ENCODE peak calls at places on chromosome 4, in nine cellular contexts. M is tibial nerve, G is suprapubic skin, K is A549, O is K562, T is HepG2, Q is ovary, I is transverse colon, H is stomach. Y is an unnamed sample.
A peak's percentile ranks its signal among the peaks of the same experiment; 100 is the strongest.

GRCh38 chr4:128451270-128451905 is 163.8 kb upstream of the PGRMC2 start:
- DNase-seq in M (no peak), H (no peak), T (no peak), K (no peak), G (no peak), O (no peak), Q (no peak), I (no peak), Y (no peak)

GRCh38 chr4:150082241-150082640 is 4.0 kb downstream of the DCLK2 start:
- DNase-seq in M (no peak), K (no peak), I (no peak), H (peak; percentile 34), O (no peak), Q (no peak), T (no peak), G (no peak), Y (no peak)

GRCh38 chr4:158193171-158193749 is 17.0 kb upstream of the TMEM144 start:
- DNase-seq in T (peak; percentile 43), M (no peak), Q (no peak), O (peak; percentile 43), I (no peak), H (no peak), G (no peak), K (peak; percentile 28), Y (peak; percentile 30)

GRCh38 chr4:7435411-7436095 is 823 bp upstream of the PSAPL1 start:
- DNase-seq in I (no peak), T (peak; percentile 44), G (no peak), M (no peak), O (no peak), H (peak; percentile 42), K (no peak), Q (no peak), Y (no peak)

GRCh38 chr4:78611215-78611558 is 59.6 kb downstream of the ANXA3 start:
- DNase-seq in T (no peak), M (no peak), K (no peak), G (no peak), I (no peak), Q (no peak), O (no peak), H (no peak), Y (no peak)

GRCh38 chr4:61511716-61512488 is 311.8 kb downstream of the ADGRL3 start:
- DNase-seq in I (no peak), T (no peak), H (no peak), M (no peak), G (no peak), K (peak; percentile 7), Q (no peak), O (no peak), Y (no peak)

GRCh38 chr4:128974203-128974602 is 119.1 kb downstream of the SCLT1 start:
- DNase-seq in G (no peak), O (no peak), M (no peak), Q (no peak), I (no peak), T (no peak), K (no peak), H (no peak), Y (peak; percentile 44)

GRCh38 chr4:19130836-19131235 is 1109.3 kb upstream of the LCORL start:
- DNase-seq in H (no peak), O (no peak), K (no peak), M (no peak), I (no peak), T (no peak), Q (no peak), G (no peak), Y (no peak)

GRCh38 chr4:169253904-169254303 is 16.9 kb downstream of the SH3RF1 start:
- DNase-seq in M (no peak), Q (no peak), K (peak; percentile 51), T (no peak), I (no peak), G (no peak), H (no peak), O (no peak), Y (no peak)

GRCh38 chr4:113300384-113301011 is 251.0 kb downstream of the ANK2 start:
- DNase-seq in G (no peak), Q (no peak), K (peak; percentile 47), M (peak; percentile 36), O (no peak), H (no peak), I (no peak), T (peak; percentile 4), Y (no peak)

GRCh38 chr4:145406970-145407369 is 74.7 kb upstream of the SMAD1 start:
- DNase-seq in K (no peak), M (no peak), I (no peak), O (no peak), G (no peak), T (no peak), H (no peak), Q (no peak), Y (no peak)

GRCh38 chr4:103085555-103086196 is 9.1 kb upstream of the SLC9B2 start:
- DNase-seq in I (no peak), K (no peak), H (no peak), T (no peak), G (no peak), O (no peak), M (no peak), Q (no peak), Y (no peak)

GRCh38 chr4:152479428-152480026 is 56.4 kb downstream of the FBXW7 start:
- DNase-seq in T (no peak), I (no peak), M (no peak), G (no peak), Q (no peak), O (no peak), K (no peak), H (no peak), Y (no peak)

GRCh38 chr4:70544279-70544870 is 26.0 kb downstream of the AMTN start:
- DNase-seq in H (no peak), K (no peak), G (no peak), T (peak; percentile 17), O (peak; percentile 8), Q (no peak), I (no peak), M (no peak), Y (no peak)

GRCh38 chr4:16168144-16168543 is 58.1 kb downstream of the TAPT1 start:
- DNase-seq in G (no peak), I (no peak), T (no peak), H (no peak), O (no peak), K (no peak), M (no peak), Q (no peak), Y (no peak)

GRCh38 chr4:48268956-48269860 is at the start of gene TEC:
- DNase-seq in Q (peak; percentile 53), H (peak; percentile 56), T (no peak), M (peak; percentile 19), K (peak; percentile 60), G (peak; percentile 85), I (peak; percentile 45), O (peak; percentile 64), Y (peak; percentile 30)

GRCh38 chr4:170269950-170270349 is 180.2 kb upstream of the AADAT start:
- DNase-seq in G (no peak), H (no peak), K (no peak), Q (no peak), M (no peak), O (no peak), I (no peak), T (no peak), Y (no peak)

GRCh38 chr4:81698536-81698935 is 226.8 kb upstream of the RASGEF1B start:
- DNase-seq in K (no peak), M (no peak), G (no peak), Q (no peak), O (no peak), I (no peak), T (no peak), H (no peak), Y (no peak)

GRCh38 chr4:152385551-152385950 is 150.3 kb downstream of the FBXW7 start:
- DNase-seq in M (no peak), Q (no peak), G (no peak), I (no peak), T (no peak), H (no peak), K (no peak), O (peak; percentile 7), Y (peak; percentile 2)

GRCh38 chr4:53932784-53933183 is 131.6 kb downstream of the CHIC2 start:
- DNase-seq in K (no peak), H (no peak), O (no peak), Q (no peak), M (no peak), G (no peak), T (no peak), I (no peak), Y (no peak)
- TF ChIP-seq EP300 in K (no peak), H (no peak), O (no peak), Q (no peak), M (no peak), G (no peak), T (no peak), I (no peak), Y (no peak)

DNA sequence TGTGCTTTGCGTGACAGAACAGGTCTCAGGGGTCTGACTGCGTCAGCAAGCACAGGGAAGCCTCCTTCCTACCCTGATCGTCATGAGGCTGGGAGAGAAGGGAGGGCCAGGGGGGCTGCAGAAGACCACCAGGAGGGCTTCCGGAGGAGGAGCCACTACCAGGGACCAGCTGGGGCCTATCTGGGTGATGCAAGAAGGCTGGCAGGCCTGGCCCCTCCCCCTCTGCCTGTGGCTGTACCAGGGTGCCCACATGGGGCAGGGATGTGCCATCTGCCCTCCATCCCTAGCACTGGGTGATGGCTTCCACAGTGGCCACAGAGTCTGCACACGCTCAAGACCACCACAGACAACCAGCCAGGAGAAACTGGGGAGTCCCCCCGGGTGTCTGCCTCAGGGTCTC is 116.4 kb upstream of the NKX1-1 start:
- DNase-seq in H (no peak), G (no peak), Q (no peak), I (no peak), T (no peak), O (no peak), K (no peak), M (no peak), Y (no peak)
- TF ChIP-seq EP300 in H (no peak), G (no peak), Q (no peak), I (no peak), T (no peak), O (no peak), K (no peak), M (no peak), Y (no peak)

GRCh38 chr4:23333556-23333945 is 556.3 kb downstream of the PPARGC1A start:
- DNase-seq in M (no peak), H (no peak), Q (no peak), T (no peak), I (no peak), O (no peak), K (no peak), G (no peak), Y (no peak)
- TF ChIP-seq EP300 in M (no peak), H (no peak), Q (no peak), T (no peak), I (no peak), O (no peak), K (no peak), G (no peak), Y (no peak)

GRCh38 chr4:73501664-73502265 is 20.2 kb downstream of the AFM start:
- DNase-seq in Q (no peak), H (no peak), K (no peak), I (no peak), G (no peak), O (no peak), T (no peak), M (no peak), Y (no peak)
- TF ChIP-seq EP300 in Q (no peak), H (no peak), K (no peak), I (no peak), G (no peak), O (no peak), T (no peak), M (no peak), Y (no peak)